ENCODE peak calls at places on chromosomes 13 and 19, in five cellular contexts. U is tibial artery, F is cardiac fibroblast, L is breast epithelium, E is lower lobe of right lung. X is an unnamed sample.

GRCh38 chr13:69565334-69565733 is 542.3 kb upstream of the ATXN8OS start:
- DNase-seq in U (no peak), F (peak), L (no peak), E (no peak), X (no peak)

GRCh38 chr19:48798937-48799336 is 11.9 kb downstream of the BCAT2 start:
- DNase-seq in U (no peak), F (peak), L (no peak), E (no peak), X (no peak)

GRCh38 chr19:48999481-49000325 is 6.0 kb downstream of the RUVBL2 start:
- DNase-seq in U (no peak), F (peak), L (no peak), E (peak), X (no peak)

GRCh38 chr13:110345701-110346100 is 38.6 kb downstream of the COL4A2 start:
- DNase-seq in U (no peak), F (no peak), L (no peak), E (no peak), X (no peak)

GRCh38 chr13:76635232-76636021 is 250.8 kb downstream of the KCTD12 start:
- DNase-seq in U (no peak), F (no peak), L (no peak), E (no peak), X (no peak)

GRCh38 chr19:11849264-11849615 is 714 bp downstream of the ZNF439 start:
- DNase-seq in U (no peak), F (no peak), L (no peak), E (no peak), X (no peak)

GRCh38 chr19:47511128-47511517 is 3.7 kb downstream of the NAPA start:
- DNase-seq in U (no peak), F (no peak), L (no peak), E (no peak), X (no peak)

GRCh38 chr19:10168386-10168948 is 26.3 kb downstream of the DNMT1 start:
- DNase-seq in U (no peak), F (no peak), L (no peak), E (no peak), X (no peak)

DNA sequence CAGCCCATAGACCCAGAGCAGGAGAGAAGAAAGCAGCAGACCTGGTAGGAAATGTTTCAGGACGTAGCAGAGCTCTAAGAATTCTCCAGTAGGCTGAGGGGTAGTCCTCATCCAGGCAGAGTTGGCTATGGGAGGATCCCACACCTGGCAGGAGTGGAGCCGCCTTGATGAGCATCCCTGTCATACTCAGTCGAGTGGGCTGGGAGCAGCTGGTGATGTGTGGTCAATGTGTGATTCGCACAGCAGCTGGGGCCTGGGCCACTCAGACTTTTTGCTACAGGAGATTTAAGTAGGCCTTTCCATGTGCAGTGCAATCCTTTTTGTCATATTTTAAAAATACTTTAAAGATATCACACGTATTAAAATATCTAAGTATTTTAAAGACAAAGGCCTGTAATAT is 56.6 kb downstream of the MYO16 start:
- DNase-seq in U (no peak), F (no peak), L (no peak), E (no peak), X (no peak)
- H3K4me3 ChIP-seq in U (no peak), F (no peak), L (no peak), E (no peak), X (no peak)

GRCh38 chr13:74132768-74133656 is 1.2 kb downstream of the KLF12 start:
- DNase-seq in U (peak), F (peak), L (no peak), E (peak), X (no peak)

GRCh38 chr13:74132152-74132767 is 1.9 kb downstream of the KLF12 start:
- DNase-seq in U (no peak), F (peak), L (no peak), E (no peak), X (no peak)

GRCh38 chr13:74134777-74135305 is 637 bp upstream of the KLF12 start:
- DNase-seq in U (peak), F (no peak), L (peak), E (peak), X (peak)

GRCh38 chr13:74134226-74134776 is at the start of gene KLF12:
- DNase-seq in U (peak), F (peak), L (peak), E (peak), X (peak)

GRCh38 chr13:74133657-74134201 is 475 bp downstream of the KLF12 start:
- DNase-seq in U (peak), F (peak), L (peak), E (peak), X (peak)
- H3K4me3 ChIP-seq in U (peak), F (peak), L (peak), E (peak), X (peak)

GRCh38 chr19:2827840-2828489 is 8.3 kb downstream of the ZNF554 start:
- DNase-seq in U (no peak), F (no peak), L (no peak), E (no peak), X (no peak)
- H3K4me3 ChIP-seq in U (no peak), F (no peak), L (no peak), E (no peak), X (no peak)

GRCh38 chr19:13396256-13397080 is 109.8 kb downstream of the CACNA1A start:
- DNase-seq in U (peak), F (peak), L (no peak), E (peak), X (no peak)
- H3K4me3 ChIP-seq in U (no peak), F (no peak), L (no peak), E (no peak), X (no peak)

DNA sequence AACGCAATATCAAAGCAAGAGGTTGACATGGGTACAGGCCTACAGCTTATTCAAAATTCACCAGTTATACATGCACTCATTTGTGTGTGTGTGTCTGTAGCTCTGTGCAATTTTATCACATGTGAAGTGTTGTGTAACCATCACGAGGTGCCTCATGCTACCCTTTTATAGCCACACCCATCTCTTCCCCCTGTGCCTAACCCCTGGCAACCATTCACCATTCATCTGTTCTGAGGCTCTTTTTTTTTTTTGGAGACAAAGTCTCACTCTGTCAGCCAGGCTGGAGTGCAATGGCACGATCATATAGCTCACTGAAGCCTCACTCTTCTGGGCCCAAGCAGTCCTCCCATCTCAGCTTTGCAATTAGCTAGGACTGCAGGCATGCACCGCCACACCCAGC is 78.4 kb downstream of the DPF1 start:
- DNase-seq in U (peak), F (peak), L (no peak), E (no peak), X (no peak)
- H3K4me3 ChIP-seq in U (no peak), F (no peak), L (no peak), E (no peak), X (no peak)

DNA sequence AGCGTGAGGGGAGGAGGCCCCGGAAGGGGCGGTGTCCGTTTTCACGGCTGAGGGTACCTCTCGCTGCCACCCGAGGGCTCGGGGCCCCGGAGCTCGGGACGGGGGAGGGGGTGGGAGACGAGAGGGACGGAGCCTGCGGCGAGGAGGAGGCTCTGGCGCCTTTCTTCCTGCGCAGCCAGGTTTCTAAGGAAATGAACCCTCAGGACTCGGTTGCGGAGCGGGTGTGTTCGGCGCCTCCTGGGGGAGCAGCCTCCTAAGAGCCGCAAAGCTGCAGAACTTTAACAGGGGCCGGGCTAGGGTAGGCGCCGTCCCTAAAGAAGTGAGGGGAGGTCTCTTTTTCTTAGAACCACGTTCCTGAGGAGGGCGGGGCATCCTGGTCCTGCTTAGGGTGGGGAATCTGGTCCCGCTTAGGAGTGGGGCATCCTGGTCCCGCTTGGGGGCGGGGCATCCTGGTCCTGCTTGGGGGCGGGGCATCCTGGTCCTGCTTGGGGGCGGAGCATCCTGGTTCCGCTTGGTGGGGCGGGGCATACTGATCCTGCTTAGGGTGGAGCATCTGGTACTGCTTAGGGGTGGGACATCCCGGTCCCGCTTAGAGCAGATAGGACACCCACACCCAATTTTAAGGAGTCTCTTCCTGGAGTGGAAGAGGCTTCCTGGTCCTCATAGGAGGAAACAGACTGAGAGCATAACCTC is 6.2 kb downstream of the SYT5 start:
- DNase-seq in U (peak), F (peak), L (no peak), E (no peak), X (no peak)
- H3K4me3 ChIP-seq in U (peak), F (peak), L (peak), E (peak), X (peak)

GRCh38 chr13:78608705-78609463 is 5.5 kb upstream of the POU4F1 start:
- DNase-seq in U (no peak), F (no peak), L (no peak), E (no peak), X (no peak)

GRCh38 chr13:78606471-78607408 is 3.4 kb upstream of the POU4F1 start:
- DNase-seq in U (no peak), F (no peak), L (no peak), E (no peak), X (no peak)

GRCh38 chr13:78607409-78608253 is 4.3 kb upstream of the POU4F1 start:
- DNase-seq in U (no peak), F (no peak), L (no peak), E (no peak), X (no peak)

GRCh38 chr13:78609464-78610205 is 6.3 kb upstream of the POU4F1 start:
- DNase-seq in U (no peak), F (no peak), L (no peak), E (no peak), X (no peak)

DNA sequence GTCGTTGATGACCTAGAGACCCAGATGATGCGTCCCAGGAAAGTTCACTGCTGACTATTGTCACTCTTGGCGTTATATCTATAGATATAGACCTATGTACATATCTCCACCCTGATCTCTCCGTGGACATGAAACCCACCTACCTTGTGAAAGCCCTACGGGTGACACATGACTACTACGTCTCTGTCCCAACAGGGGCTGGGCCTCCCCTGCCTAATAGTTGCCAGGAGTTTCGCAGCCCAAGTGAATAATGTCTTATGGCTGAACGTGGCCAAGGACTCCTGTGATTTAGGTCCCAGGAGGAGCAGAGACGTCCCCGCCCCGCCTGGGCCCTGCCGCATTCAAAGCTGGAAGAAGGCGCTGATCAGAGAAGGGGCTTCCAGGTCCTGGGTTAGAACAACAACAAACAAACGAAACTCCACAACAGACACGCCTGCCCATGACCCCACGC is 4.9 kb upstream of the POU4F1 start:
- DNase-seq in U (no peak), F (no peak), L (no peak), E (no peak), X (no peak)
- H3K4me3 ChIP-seq in U (peak), F (peak), L (peak), E (peak), X (peak)

GRCh38 chr13:46850214-46850613 is 46.6 kb downstream of the HTR2A start:
- DNase-seq in U (no peak), F (no peak), L (no peak), E (no peak), X (no peak)

GRCh38 chr13:46855166-46855565 is 41.7 kb downstream of the HTR2A start:
- DNase-seq in U (no peak), F (no peak), L (no peak), E (no peak), X (no peak)

GRCh38 chr13:46855664-46856063 is 41.2 kb downstream of the HTR2A start:
- DNase-seq in U (no peak), F (no peak), L (no peak), E (no peak), X (no peak)

GRCh38 chr13:46846736-46847135 is 49.8 kb upstream of the ESD start:
- DNase-seq in U (no peak), F (no peak), L (no peak), E (no peak), X (no peak)

DNA sequence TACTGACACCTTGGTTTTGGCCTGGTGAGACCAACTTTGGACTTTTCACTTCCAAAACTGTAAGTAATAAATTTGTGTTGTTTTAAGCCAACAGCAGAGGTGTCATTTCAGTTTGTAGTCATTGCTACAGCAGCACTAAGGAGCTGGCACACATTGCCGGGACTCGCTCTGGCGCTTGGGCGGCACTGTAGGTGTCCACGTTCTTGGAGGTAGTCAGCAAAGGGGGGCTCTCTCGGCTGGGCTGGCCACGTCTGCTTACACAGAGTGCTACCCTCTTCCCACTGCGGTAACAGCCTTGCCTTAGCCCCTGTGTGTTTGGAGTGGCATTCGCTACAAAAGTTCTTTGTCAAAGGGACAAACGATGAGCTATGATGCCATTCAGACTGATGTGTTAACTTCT is 44.7 kb downstream of the HTR2A start:
- DNase-seq in U (no peak), F (no peak), L (no peak), E (no peak), X (no peak)
- H3K4me3 ChIP-seq in U (no peak), F (no peak), L (no peak), E (no peak), X (no peak)